ENCODE peak calls at places on chromosomes 3 and 15, in ten cellular contexts. P is CD8-positive, alpha-beta T cell; Z is AG04449; C is WTC11; B is lower lobe of right lung; T is heart right ventricle; E is GM13976; H is endothelial cell; F is H9; A is tibial nerve. K is an unnamed sample.

GRCh38 chr3:80889643-80890042 is 871.8 kb downstream of the GBE1 start:
- DNase-seq in P (no peak), C (no peak), A (no peak), B (no peak), F (no peak), H (no peak), E (no peak), Z (no peak), T (no peak), K (no peak)

GRCh38 chr3:167816953-167817352 is 81.4 kb downstream of the SERPINI1 start:
- DNase-seq in H (no peak), A (no peak), E (no peak), T (no peak), F (no peak), C (no peak), Z (no peak), P (no peak), B (no peak), K (no peak)

GRCh38 chr15:63192604-63193206 is 3.3 kb downstream of the RAB8B start:
- DNase-seq in B (no peak), Z (no peak), P (no peak), F (no peak), C (no peak), A (no peak), T (no peak), H (no peak), E (no peak), K (no peak)

GRCh38 chr3:16618721-16619120 is 13.5 kb upstream of the DAZL start:
- DNase-seq in C (no peak), P (no peak), Z (peak), B (no peak), A (no peak), H (no peak), F (no peak), T (no peak), E (no peak), K (no peak)

GRCh38 chr3:158568784-158569183 is 2.2 kb upstream of the MLF1 start:
- DNase-seq in E (no peak), F (no peak), A (no peak), B (no peak), C (no peak), Z (no peak), P (no peak), H (no peak), T (no peak), K (no peak)

GRCh38 chr15:57780461-57780860 is 73.9 kb downstream of the POLR2M start:
- DNase-seq in T (no peak), E (no peak), F (no peak), Z (no peak), C (no peak), A (no peak), H (no peak), P (no peak), B (no peak), K (no peak)

GRCh38 chr3:99966657-99967420 is 147.5 kb downstream of the FILIP1L start:
- DNase-seq in P (no peak), A (no peak), C (no peak), T (no peak), E (no peak), Z (no peak), F (no peak), H (no peak), B (no peak), K (no peak)

GRCh38 chr15:28944286-28944685 is 58.5 kb downstream of the APBA2 start:
- DNase-seq in H (no peak), C (no peak), Z (no peak), T (no peak), E (no peak), A (no peak), P (no peak), B (no peak), F (peak), K (no peak)

GRCh38 chr3:127277591-127277990 is 10.3 kb downstream of the PRR20G start:
- DNase-seq in H (no peak), A (no peak), F (no peak), Z (no peak), E (no peak), P (no peak), T (no peak), C (no peak), B (no peak), K (no peak)

GRCh38 chr3:39203862-39204261 is 11.5 kb upstream of the XIRP1 start:
- DNase-seq in H (no peak), T (no peak), F (no peak), A (no peak), C (no peak), B (no peak), P (no peak), Z (no peak), E (no peak), K (no peak)

GRCh38 chr3:147191795-147192385 is 214.5 kb downstream of the ZIC4 start:
- DNase-seq in A (no peak), P (no peak), B (no peak), Z (peak), E (no peak), F (peak), C (peak), H (peak), T (no peak), K (no peak)

GRCh38 chr3:147200545-147200944 is 205.8 kb downstream of the ZIC4 start:
- DNase-seq in T (no peak), Z (peak), F (no peak), B (no peak), H (no peak), E (no peak), A (no peak), P (no peak), C (no peak), K (no peak)

GRCh38 chr3:147197739-147198138 is 208.6 kb downstream of the ZIC4 start:
- DNase-seq in B (no peak), H (no peak), P (no peak), F (no peak), A (no peak), Z (no peak), E (no peak), C (no peak), T (no peak), K (no peak)

GRCh38 chr3:147195896-147196295 is 210.4 kb downstream of the ZIC4 start:
- DNase-seq in T (no peak), H (no peak), Z (no peak), E (no peak), F (no peak), A (no peak), P (no peak), C (no peak), B (no peak), K (no peak)
- TF ChIP-seq CTCF in T (no peak), H (no peak), Z (no peak), E (no peak), F (no peak), A (no peak), P (no peak), C (no peak), B (no peak), K (no peak)

GRCh38 chr3:52238761-52239701 is at the start of gene TWF2:
- DNase-seq in H (peak), B (peak), E (peak), A (peak), F (peak), P (peak), C (peak), T (peak), Z (no peak), K (peak)

GRCh38 chr3:52236424-52236886 is 2.5 kb downstream of the TWF2 start:
- DNase-seq in A (no peak), T (no peak), P (no peak), C (no peak), E (no peak), B (peak), Z (no peak), F (peak), H (no peak), K (no peak)

GRCh38 chr3:52237006-52237658 is 1.8 kb downstream of the TWF2 start:
- DNase-seq in A (no peak), E (no peak), B (peak), H (no peak), C (no peak), F (no peak), P (no peak), T (no peak), Z (no peak), K (no peak)

GRCh38 chr3:52238193-52238760 is 681 bp downstream of the TWF2 start:
- DNase-seq in T (no peak), B (no peak), A (peak), F (no peak), H (no peak), Z (no peak), P (no peak), C (no peak), E (no peak), K (no peak)

GRCh38 chr3:52237659-52238172 is 1.2 kb downstream of the TWF2 start:
- DNase-seq in E (no peak), P (no peak), T (peak), H (no peak), B (peak), C (no peak), A (peak), F (peak), Z (peak), K (no peak)
- TF ChIP-seq CTCF in E (no peak), P (no peak), T (peak), H (no peak), B (no peak), C (no peak), A (no peak), F (no peak), Z (no peak), K (no peak)

GRCh38 chr15:85008474-85009260 is 27.0 kb downstream of the PDE8A start:
- DNase-seq in B (no peak), E (no peak), H (no peak), F (no peak), C (no peak), P (no peak), Z (no peak), A (no peak), T (no peak), K (no peak)

GRCh38 chr15:85011210-85011571 is 29.5 kb downstream of the PDE8A start:
- DNase-seq in E (no peak), H (no peak), C (no peak), P (no peak), F (no peak), T (no peak), A (no peak), B (no peak), Z (no peak), K (no peak)

GRCh38 chr15:85010114-85010471 is 28.4 kb downstream of the PDE8A start:
- DNase-seq in T (no peak), A (no peak), F (no peak), C (no peak), H (no peak), E (no peak), Z (no peak), B (no peak), P (no peak), K (no peak)

GRCh38 chr15:85009435-85009834 is 27.8 kb downstream of the PDE8A start:
- DNase-seq in Z (no peak), H (no peak), A (no peak), P (no peak), E (no peak), T (no peak), B (no peak), F (no peak), C (no peak), K (no peak)

GRCh38 chr15:85010472-85011209 is 29.0 kb downstream of the PDE8A start:
- DNase-seq in C (no peak), H (no peak), P (no peak), Z (no peak), T (no peak), F (no peak), A (no peak), E (no peak), B (no peak), K (no peak)
- TF ChIP-seq CTCF in C (no peak), H (no peak), P (no peak), Z (no peak), T (no peak), F (peak), A (no peak), E (no peak), B (no peak), K (peak)

DNA sequence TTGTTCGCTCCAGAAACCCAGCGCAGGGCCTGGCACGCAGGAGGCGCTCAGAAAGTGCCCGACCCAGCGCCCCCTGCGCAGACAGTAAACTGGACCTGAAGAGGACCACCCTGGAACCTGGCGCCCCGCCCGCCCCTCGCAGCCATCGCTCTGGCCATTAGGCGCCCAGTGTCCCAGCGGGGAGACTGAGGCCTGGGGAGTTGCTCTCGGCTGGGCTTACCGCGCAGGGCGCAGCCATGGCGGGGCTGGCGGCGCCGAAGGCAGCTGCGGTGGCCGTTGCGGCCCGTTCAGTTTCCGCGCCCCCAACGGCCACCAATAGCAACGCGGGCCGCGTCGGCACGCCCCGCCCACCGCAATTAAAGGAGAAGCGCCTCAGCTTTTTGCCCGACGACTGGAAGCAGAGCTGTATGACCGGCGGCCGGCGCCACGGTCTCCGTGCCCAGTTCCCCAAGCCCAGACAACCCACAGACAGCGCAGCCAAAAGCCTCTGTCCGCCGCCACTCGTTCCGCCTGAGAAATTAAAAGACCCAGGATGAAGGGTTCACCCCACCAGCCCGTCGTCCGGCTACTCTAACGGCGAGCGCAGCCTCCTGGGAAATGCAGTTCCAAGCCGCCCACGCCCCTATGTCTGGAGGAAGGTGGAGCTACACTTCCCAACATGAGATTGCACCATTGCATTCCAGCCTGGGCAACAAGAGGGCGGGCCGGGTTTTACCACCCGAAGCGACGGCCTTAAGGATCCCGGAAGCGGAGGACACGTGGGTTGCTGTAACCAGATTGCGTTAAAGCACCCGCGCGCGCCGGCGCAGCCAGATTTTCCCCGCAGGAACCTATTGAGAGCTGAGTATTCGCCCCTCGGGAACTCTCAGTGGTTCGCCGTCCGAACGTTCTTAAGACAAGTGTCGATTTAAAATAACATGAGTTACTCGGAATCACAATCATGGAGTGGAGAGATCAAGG is at the start of gene POC1A:
- DNase-seq in B (peak), T (peak), E (peak), F (peak), H (peak), A (peak), Z (peak), P (peak), C (peak), K (peak)
- TF ChIP-seq CTCF in B (peak), T (no peak), E (no peak), F (no peak), H (peak), A (peak), Z (no peak), P (no peak), C (no peak), K (no peak)

GRCh38 chr3:52451237-52452083 is 2.4 kb downstream of the TNNC1 start:
- DNase-seq in P (no peak), H (no peak), A (no peak), E (no peak), C (no peak), F (peak), Z (no peak), B (no peak), T (no peak), K (no peak)
- TF ChIP-seq CTCF in P (no peak), H (peak), A (no peak), E (no peak), C (no peak), F (peak), Z (no peak), B (no peak), T (peak), K (no peak)

GRCh38 chr3:18354706-18355105 is 70.4 kb downstream of the SATB1 start:
- DNase-seq in C (no peak), T (no peak), B (no peak), Z (no peak), P (no peak), A (no peak), F (no peak), H (no peak), E (no peak), K (no peak)
- TF ChIP-seq CTCF in C (no peak), T (no peak), B (no peak), Z (no peak), P (no peak), A (no peak), F (no peak), H (no peak), E (no peak), K (no peak)

GRCh38 chr3:43583481-43583880 is 38.3 kb downstream of the ANO10 start:
- DNase-seq in A (no peak), P (no peak), T (no peak), F (no peak), B (no peak), Z (no peak), H (no peak), C (peak), E (no peak), K (no peak)
- TF ChIP-seq CTCF in A (no peak), P (no peak), T (no peak), F (peak), B (no peak), Z (no peak), H (no peak), C (no peak), E (no peak), K (no peak)

DNA sequence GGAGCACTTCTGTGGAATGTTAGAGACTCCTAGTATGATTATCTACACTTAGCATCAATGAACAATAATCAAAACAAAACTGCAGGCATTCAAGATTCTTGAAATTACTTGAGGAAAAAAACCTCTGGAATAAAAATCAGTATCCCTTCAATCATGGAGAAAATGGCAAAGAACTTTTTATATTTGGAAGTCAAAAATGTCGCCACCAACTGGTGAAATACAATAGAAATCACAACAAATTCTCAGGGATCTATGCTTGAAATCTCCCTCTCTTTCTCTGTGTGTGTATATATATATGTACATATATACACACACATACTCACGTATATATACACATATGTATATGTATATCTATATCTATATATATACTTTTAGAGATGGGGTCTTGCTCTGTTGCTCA is 378.9 kb upstream of the ALCAM start:
- DNase-seq in P (no peak), E (no peak), A (no peak), F (no peak), Z (no peak), T (no peak), C (no peak), H (no peak), B (no peak), K (no peak)
- TF ChIP-seq CTCF in P (no peak), E (no peak), A (no peak), F (peak), Z (no peak), T (no peak), C (no peak), H (peak), B (no peak), K (no peak)

K was measured in mesothelial cell of epicardium.